ENCODE peak calls at places on chromosome 15, in ten cellular contexts. I is natural killer cell; H is type B pancreatic cell; Y is CD8-positive, alpha-beta T cell; M is HFF-Myc; D is GM12865; J is endothelial cell; R is uterus; B is HCT116; Z is mesothelial cell of epicardium. W is an unnamed sample.

GRCh38 chr15:69385831-69386230 is 28.3 kb upstream of the KIF23 start:
- DNase-seq in I (no peak), H (no peak), Y (no peak), M (no peak), D (no peak), J (no peak), R (no peak), B (no peak), Z (no peak), W (no peak)

GRCh38 chr15:41926184-41927056 is 32.6 kb upstream of the SPTBN5 start:
- DNase-seq in I (no peak), H (no peak), Y (no peak), M (no peak), D (no peak), J (peak; percentile 28), R (no peak), B (no peak), Z (no peak), W (no peak)

GRCh38 chr15:31740203-31740602 is 290.1 kb upstream of the CHRNA7 start:
- DNase-seq in I (no peak), H (no peak), Y (no peak), M (no peak), D (no peak), J (no peak), R (no peak), B (no peak), Z (no peak), W (no peak)

GRCh38 chr15:68770206-68770605 is 50.5 kb downstream of the ANP32A start:
- DNase-seq in I (no peak), H (peak; percentile 25), Y (no peak), M (no peak), D (no peak), J (no peak), R (no peak), B (no peak), Z (no peak), W (peak; percentile 24)

GRCh38 chr15:66897381-66897780 is 168.0 kb upstream of the SMAD3 start:
- DNase-seq in I (no peak), H (no peak), Y (no peak), M (no peak), D (no peak), J (no peak), R (no peak), B (no peak), Z (no peak), W (peak; percentile 68)

GRCh38 chr15:86139828-86140227 is 60.2 kb downstream of the AGBL1 start:
- DNase-seq in I (no peak), H (no peak), Y (no peak), M (no peak), D (peak; percentile 12), J (no peak), R (no peak), B (no peak), Z (no peak), W (no peak)

GRCh38 chr15:91807122-91807521 is 46.4 kb upstream of the SLCO3A1 start:
- DNase-seq in I (no peak), H (no peak), Y (no peak), M (no peak), D (no peak), J (no peak), R (no peak), B (no peak), Z (no peak), W (no peak)

GRCh38 chr15:85125056-85125661 is 143.5 kb downstream of the PDE8A start:
- DNase-seq in I (no peak), H (no peak), Y (no peak), M (no peak), D (no peak), J (no peak), R (no peak), B (peak; percentile 18), Z (no peak), W (no peak)

GRCh38 chr15:38252481-38253311 is at the start of gene SPRED1:
- DNase-seq in I (peak; percentile 29), H (peak; percentile 73), Y (peak; percentile 20), M (no peak), D (peak; percentile 30), J (peak; percentile 75), R (peak; percentile 69), B (no peak), Z (peak; percentile 66), W (peak; percentile 88)

GRCh38 chr15:93913871-93914270 is 317.5 kb upstream of the MCTP2 start:
- DNase-seq in I (no peak), H (no peak), Y (no peak), M (no peak), D (no peak), J (no peak), R (no peak), B (no peak), Z (no peak), W (no peak)

GRCh38 chr15:99447497-99448371 is 118.0 kb upstream of the MEF2A start:
- DNase-seq in I (peak; percentile 9), H (no peak), Y (no peak), M (no peak), D (no peak), J (no peak), R (no peak), B (no peak), Z (no peak), W (peak; percentile 68)

GRCh38 chr15:84750583-84751092 is 2.2 kb downstream of the ZNF592 start:
- DNase-seq in I (no peak), H (no peak), Y (no peak), M (no peak), D (peak; percentile 74), J (no peak), R (no peak), B (no peak), Z (no peak), W (no peak)

GRCh38 chr15:83305696-83306291 is 21.3 kb upstream of the BNC1 start:
- DNase-seq in I (no peak), H (no peak), Y (no peak), M (no peak), D (no peak), J (no peak), R (no peak), B (no peak), Z (no peak), W (no peak)

GRCh38 chr15:66721954-66722353 is 19.9 kb downstream of the SMAD6 start:
- DNase-seq in I (no peak), H (no peak), Y (no peak), M (no peak), D (no peak), J (no peak), R (no peak), B (no peak), Z (no peak), W (no peak)

GRCh38 chr15:52529289-52529929 is 729 bp upstream of the MYO5A start:
- DNase-seq in I (no peak), H (no peak), Y (peak; percentile 30), M (no peak), D (peak; percentile 37), J (no peak), R (peak; percentile 17), B (no peak), Z (no peak), W (no peak)

GRCh38 chr15:67120839-67121540 is 55.6 kb downstream of the SMAD3 start:
- DNase-seq in I (peak; percentile 92), H (no peak), Y (peak; percentile 88), M (no peak), D (peak; percentile 79), J (no peak), R (peak; percentile 93), B (no peak), Z (peak; percentile 53), W (peak; percentile 94)

GRCh38 chr15:52808441-52808840 is 18.3 kb upstream of the ONECUT1 start:
- DNase-seq in I (no peak), H (no peak), Y (no peak), M (no peak), D (no peak), J (no peak), R (no peak), B (no peak), Z (no peak), W (no peak)

GRCh38 chr15:63603516-63603915 is 6.3 kb downstream of the FBXL22 start:
- DNase-seq in I (no peak), H (no peak), Y (no peak), M (no peak), D (no peak), J (no peak), R (no peak), B (no peak), Z (no peak), W (no peak)

GRCh38 chr15:61530769-61531168 is 301.7 kb upstream of the RORA start:
- DNase-seq in I (no peak), H (no peak), Y (no peak), M (no peak), D (no peak), J (peak; percentile 55), R (no peak), B (no peak), Z (no peak), W (no peak)
- TF ChIP-seq CTCF in I (no peak), H (no peak), Y (no peak), M (no peak), D (no peak), J (no peak), R (no peak), B (no peak), Z (no peak), W (no peak)

GRCh38 chr15:78855746-78856145 is 16.9 kb upstream of the MORF4L1 start:
- DNase-seq in I (no peak), H (no peak), Y (no peak), M (no peak), D (no peak), J (no peak), R (no peak), B (no peak), Z (no peak), W (no peak)
- TF ChIP-seq CTCF in I (no peak), H (no peak), Y (no peak), M (no peak), D (no peak), J (no peak), R (no peak), B (no peak), Z (no peak), W (no peak)

GRCh38 chr15:74129411-74130088 is 836 bp upstream of the ISLR2 start:
- DNase-seq in I (no peak), H (no peak), Y (no peak), M (no peak), D (no peak), J (no peak), R (no peak), B (no peak), Z (no peak), W (no peak)
- TF ChIP-seq CTCF in I (no peak), H (no peak), Y (no peak), M (no peak), D (no peak), J (no peak), R (no peak), B (no peak), Z (no peak), W (no peak)

DNA sequence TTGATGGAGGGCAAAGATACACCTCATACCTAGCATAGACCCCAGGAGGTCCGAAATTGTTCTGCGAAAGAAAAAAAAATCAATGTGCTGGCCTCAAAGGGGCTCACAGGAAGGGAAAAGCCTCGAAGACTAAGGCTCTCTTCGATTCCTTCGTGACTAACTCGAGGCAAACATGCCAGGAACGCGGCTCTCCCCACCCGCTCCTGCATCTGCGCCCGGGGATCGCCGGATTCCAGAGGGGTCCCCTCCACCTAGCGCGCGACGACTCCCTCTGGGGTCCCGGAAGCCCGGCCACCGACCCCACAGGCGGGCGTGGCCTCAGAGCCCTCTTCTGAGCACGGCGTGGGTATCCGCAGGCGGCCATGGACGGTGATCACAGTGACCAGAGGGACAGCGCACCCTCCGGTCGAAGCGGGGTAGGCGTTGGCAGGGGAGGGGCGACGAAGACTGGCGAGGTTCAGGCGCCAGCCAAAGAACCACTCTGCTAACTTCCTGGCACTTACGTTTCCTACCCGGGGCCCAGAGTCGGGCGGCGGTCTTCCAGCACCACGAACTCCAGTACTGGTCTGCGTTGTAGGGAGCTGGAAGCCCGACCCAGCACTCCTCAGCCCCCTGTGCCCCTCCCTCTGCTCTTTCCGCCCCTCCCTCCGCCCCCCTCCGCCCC is 517 bp upstream of the EIF3J start:
- DNase-seq in I (no peak), H (peak; percentile 85), Y (no peak), M (peak; percentile 62), D (no peak), J (peak; percentile 79), R (no peak), B (peak; percentile 64), Z (no peak), W (peak; percentile 96)
- TF ChIP-seq CTCF in I (no peak), H (peak; percentile 58), Y (peak; percentile 21), M (peak; percentile 9), D (peak; percentile 40), J (no peak), R (peak; percentile 57), B (peak; percentile 2), Z (no peak), W (no peak)